ENCODE peak calls at places on chromosome 22, in six cellular contexts. H is neural crest cell, I is tibial artery, O is HT1080, T is LoVo, D is adipocyte. G is an unnamed sample.
A peak's percentile ranks its signal among the peaks of the same experiment; 100 is the strongest.

GRCh38 chr22:21752276-21752675 is 16.7 kb upstream of the YPEL1 start:
- DNase-seq in O (no peak), T (no peak), I (no peak), H (no peak), D (no peak), G (no peak)

GRCh38 chr22:30609260-30610185 is 2.5 kb downstream of the TCN2 start:
- DNase-seq in I (no peak), D (peak; percentile 84), T (peak; percentile 88), O (peak; percentile 87), H (no peak), G (peak; percentile 77)

GRCh38 chr22:39207141-39208012 is 37.4 kb downstream of the PDGFB start:
- DNase-seq in T (peak; percentile 14), D (no peak), O (no peak), H (no peak), I (peak; percentile 45), G (peak; percentile 56)

GRCh38 chr22:27588273-27588672 is 213.3 kb downstream of the MN1 start:
- DNase-seq in T (no peak), D (no peak), I (no peak), O (no peak), H (no peak), G (no peak)

GRCh38 chr22:25448435-25449051 is 115.9 kb upstream of the GRK3 start:
- DNase-seq in I (no peak), O (no peak), D (peak; percentile 67), T (no peak), H (no peak), G (peak; percentile 13)

GRCh38 chr22:29700949-29701927 is 18.6 kb upstream of the CABP7 start:
- DNase-seq in O (peak; percentile 81), D (no peak), H (no peak), I (no peak), T (peak; percentile 68), G (no peak)

GRCh38 chr22:20430101-20430640 is 7.5 kb downstream of the SCARF2 start:
- DNase-seq in H (no peak), I (peak; percentile 63), O (no peak), T (no peak), D (no peak), G (no peak)

GRCh38 chr22:28943501-28943879 is 60.1 kb downstream of the ZNRF3 start:
- DNase-seq in H (no peak), I (no peak), T (no peak), D (no peak), O (no peak), G (no peak)

GRCh38 chr22:35921777-35922176 is 106.8 kb downstream of the RBFOX2 start:
- DNase-seq in O (peak; percentile 93), I (peak; percentile 85), D (peak; percentile 94), T (peak; percentile 78), H (peak; percentile 28), G (peak; percentile 90)

GRCh38 chr22:45096256-45096907 is 67.3 kb upstream of the NUP50 start:
- DNase-seq in O (peak; percentile 62), H (peak; percentile 64), I (no peak), T (peak; percentile 67), D (peak; percentile 88), G (peak; percentile 59)

GRCh38 chr22:31075961-31076360 is 5.2 kb upstream of the SMTN start:
- DNase-seq in D (no peak), H (no peak), O (no peak), I (peak; percentile 98), T (no peak), G (peak; percentile 95)

GRCh38 chr22:21594865-21595452 is 27.4 kb downstream of the UBE2L3 start:
- DNase-seq in O (no peak), D (peak; percentile 27), H (no peak), T (no peak), I (no peak), G (no peak)

GRCh38 chr22:19876941-19877625 is 22.4 kb upstream of the GNB1L start:
- DNase-seq in T (no peak), H (no peak), O (no peak), D (no peak), I (peak; percentile 56), G (no peak)

GRCh38 chr22:24601217-24602104 is 1.5 kb upstream of the GGT1 start:
- DNase-seq in D (no peak), I (no peak), H (no peak), O (no peak), T (peak; percentile 66), G (no peak)

GRCh38 chr22:29751139-29751538 is 15.7 kb downstream of the ZMAT5 start:
- DNase-seq in D (no peak), T (no peak), I (no peak), O (peak; percentile 53), H (no peak), G (no peak)

GRCh38 chr22:50082197-50082715 is 3.0 kb downstream of the MLC1 start:
- DNase-seq in H (no peak), I (no peak), O (no peak), D (no peak), T (no peak), G (no peak)

GRCh38 chr22:46367707-46368191 is 32.2 kb downstream of the TRMU start:
- DNase-seq in H (peak; percentile 63), T (peak; percentile 44), D (peak; percentile 69), O (peak; percentile 52), I (no peak), G (peak; percentile 36)

GRCh38 chr22:17237031-17237668 is 17.9 kb upstream of the ADA2 start:
- DNase-seq in H (no peak), D (no peak), I (no peak), T (no peak), O (no peak), G (no peak)

G was measured in AG10803.